ENCODE peak calls at places on chromosomes 7 and 10, in seven cellular contexts. M is stimulated activated CD4-positive, alpha-beta T cell treated with anti-CD3 and anti-CD28 coated beads, TNF-alpha, amount 100 ng/mL, for 4 hours; W is HEK293T; I is uterus; T is GDM1; R is HuH-7.5; Q is HT1080. X is an unnamed sample.

GRCh38 chr7:34315032-34315431 is 343.0 kb upstream of the NPSR1 start:
- DNase-seq in M (no peak), W (no peak), I (no peak), T (no peak), R (no peak), Q (peak), X (no peak)

GRCh38 chr10:121596668-121597503 is 1.4 kb downstream of the FGFR2 start:
- DNase-seq in M (no peak), W (peak), I (peak), T (no peak), R (no peak), Q (no peak), X (no peak)

GRCh38 chr7:149690688-149691446 is 82.5 kb downstream of the ZNF467 start:
- DNase-seq in M (no peak), W (peak), I (peak), T (no peak), R (peak), Q (peak), X (no peak)

GRCh38 chr10:118754132-118754555 is 626 bp downstream of the CACUL1 start:
- DNase-seq in M (peak), W (peak), I (peak), T (peak), R (peak), Q (peak), X (peak)

GRCh38 chr7:1368682-1369571 is 90.3 kb downstream of the MICALL2 start:
- DNase-seq in M (peak), W (peak), I (no peak), T (no peak), R (no peak), Q (no peak), X (no peak)

GRCh38 chr10:78728176-78728575 is 340.6 kb upstream of the ZMIZ1 start:
- DNase-seq in M (no peak), W (no peak), I (no peak), T (no peak), R (no peak), Q (no peak), X (no peak)

GRCh38 chr10:4981722-4982471 is 18.7 kb downstream of the AKR1C1 start:
- DNase-seq in M (no peak), W (peak), I (peak), T (no peak), R (no peak), Q (peak), X (no peak)

GRCh38 chr10:45399113-45399512 is 25.1 kb downstream of the ALOX5 start:
- DNase-seq in M (no peak), W (no peak), I (no peak), T (no peak), R (no peak), Q (no peak), X (no peak)

GRCh38 chr7:1973321-1974251 is 259.2 kb downstream of the MAD1L1 start:
- DNase-seq in M (no peak), W (no peak), I (no peak), T (no peak), R (no peak), Q (no peak), X (no peak)

GRCh38 chr10:22758862-22759261 is 44.5 kb upstream of the PIP4K2A start:
- DNase-seq in M (no peak), W (no peak), I (no peak), T (no peak), R (no peak), Q (no peak), X (no peak)

X was measured in NK-92 treated with Interleukin-12 subunit alpha and Interleukin-12 subunit beta, amount 100 ng/mL, for 24 hours.